ENCODE peak calls at places on chromosomes 2 and 18, in seven cellular contexts. C, S, O, Z, G, U and N are unnamed samples.

GRCh38 chr2:40304340-40304739 is 147.6 kb downstream of the SLC8A1 start:
- DNase-seq in C (no peak), S (no peak), O (peak; percentile 19), Z (no peak), G (peak; percentile 52), U (no peak), N (no peak)

GRCh38 chr2:20106746-20107145 is 55.3 kb upstream of the LAPTM4A start:
- DNase-seq in C (peak; percentile 41), S (peak; percentile 69), O (peak; percentile 91), Z (no peak), G (peak; percentile 60), U (no peak), N (peak; percentile 62)

GRCh38 chr18:3230401-3231334 is 10.9 kb upstream of the MYOM1 start:
- DNase-seq in C (no peak), S (no peak), O (no peak), Z (no peak), G (no peak), U (no peak), N (peak; percentile 65)

GRCh38 chr2:187547353-187547979 is 6.8 kb downstream of the TFPI start:
- DNase-seq in C (peak; percentile 14), S (peak; percentile 90), O (no peak), Z (peak; percentile 77), G (peak; percentile 47), U (peak; percentile 92), N (no peak)

GRCh38 chr2:132609101-132609890 is 60.7 kb downstream of the LYPD1 start:
- DNase-seq in C (no peak), S (no peak), O (no peak), Z (no peak), G (no peak), U (no peak), N (peak; percentile 62)

GRCh38 chr2:229675569-229675968 is 38.8 kb downstream of the DNER start:
- DNase-seq in C (no peak), S (no peak), O (no peak), Z (no peak), G (no peak), U (no peak), N (peak; percentile 27)

GRCh38 chr18:5892772-5893431 is 2.4 kb downstream of the TMEM200C start:
- DNase-seq in C (no peak), S (no peak), O (no peak), Z (no peak), G (no peak), U (no peak), N (no peak)

GRCh38 chr2:234178309-234179030 is 128.0 kb downstream of the SPP2 start:
- DNase-seq in C (no peak), S (peak; percentile 57), O (no peak), Z (no peak), G (no peak), U (peak; percentile 19), N (no peak)

GRCh38 chr2:230925879-230926765 is 1.1 kb upstream of the GPR55 start:
- DNase-seq in C (no peak), S (peak; percentile 46), O (no peak), Z (peak; percentile 32), G (peak; percentile 7), U (no peak), N (no peak)
- TF ChIP-seq CTCF in C (peak; percentile 27), S (no peak), O (no peak), Z (no peak), G (no peak), U (no peak), N (no peak)

GRCh38 chr18:64116806-64117205 is 32.1 kb downstream of the LINC00305 start:
- DNase-seq in C (no peak), S (no peak), O (no peak), Z (no peak), G (no peak), U (no peak), N (no peak)

GRCh38 chr18:64115906-64116305 is 33.0 kb downstream of the LINC00305 start:
- DNase-seq in C (no peak), S (no peak), O (no peak), Z (no peak), G (no peak), U (no peak), N (no peak)

GRCh38 chr18:64119916-64120315 is 29.0 kb downstream of the LINC00305 start:
- DNase-seq in C (no peak), S (peak; percentile 3), O (no peak), Z (no peak), G (no peak), U (no peak), N (no peak)
- TF ChIP-seq CTCF in C (no peak), S (no peak), O (no peak), Z (no peak), G (no peak), U (no peak), N (no peak)

GRCh38 chr2:26615336-26616031 is 25.7 kb downstream of the CIB4 start:
- DNase-seq in C (no peak), S (peak; percentile 21), O (peak; percentile 44), Z (peak; percentile 59), G (no peak), U (peak; percentile 5), N (no peak)
- TF ChIP-seq CTCF in C (peak; percentile 42), S (no peak), O (no peak), Z (no peak), G (no peak), U (peak; percentile 7), N (no peak)

GRCh38 chr2:216768908-216769401 is 73.6 kb upstream of the IGFBP5 start:
- DNase-seq in C (no peak), S (no peak), O (peak; percentile 31), Z (no peak), G (no peak), U (no peak), N (no peak)

GRCh38 chr2:216761809-216762208 is 66.5 kb upstream of the IGFBP5 start:
- DNase-seq in C (no peak), S (no peak), O (no peak), Z (no peak), G (no peak), U (no peak), N (no peak)

GRCh38 chr2:216770050-216770449 is 74.7 kb upstream of the IGFBP5 start:
- DNase-seq in C (no peak), S (no peak), O (no peak), Z (no peak), G (no peak), U (no peak), N (no peak)

GRCh38 chr2:216761119-216761518 is 65.8 kb upstream of the IGFBP5 start:
- DNase-seq in C (no peak), S (no peak), O (no peak), Z (no peak), G (no peak), U (no peak), N (no peak)

GRCh38 chr2:216765810-216766259 is 70.5 kb upstream of the IGFBP5 start:
- DNase-seq in C (no peak), S (no peak), O (peak; percentile 78), Z (no peak), G (peak; percentile 40), U (no peak), N (no peak)
- TF ChIP-seq CTCF in C (no peak), S (no peak), O (no peak), Z (no peak), G (peak; percentile 21), U (no peak), N (no peak)

GRCh38 chr2:33946198-33946597 is 347.1 kb upstream of the FAM98A start:
- DNase-seq in C (no peak), S (no peak), O (no peak), Z (no peak), G (no peak), U (no peak), N (no peak)
- TF ChIP-seq CTCF in C (no peak), S (no peak), O (no peak), Z (no peak), G (no peak), U (no peak), N (no peak)

GRCh38 chr18:43049021-43049420 is 66.5 kb downstream of the RIT2 start:
- DNase-seq in C (no peak), S (no peak), O (no peak), Z (no peak), G (no peak), U (peak; percentile 55), N (no peak)
- TF ChIP-seq CTCF in C (no peak), S (no peak), O (no peak), Z (no peak), G (no peak), U (no peak), N (no peak)

GRCh38 chr2:61320181-61320580 is 150.7 kb downstream of the USP34 start:
- DNase-seq in C (no peak), S (no peak), O (no peak), Z (no peak), G (no peak), U (no peak), N (no peak)

GRCh38 chr2:61318553-61318952 is 152.3 kb downstream of the USP34 start:
- DNase-seq in C (no peak), S (no peak), O (no peak), Z (no peak), G (no peak), U (no peak), N (no peak)
- TF ChIP-seq CTCF in C (no peak), S (no peak), O (no peak), Z (no peak), G (no peak), U (no peak), N (no peak)